ENCODE peak calls at places on chromosomes 2 and 18, in ten cellular contexts. K, T, X, F, Q, Y, A, U, C and I are unnamed samples.

GRCh38 chr2:127208313-127208712 is 11.8 kb downstream of the CYP27C1 start:
- DNase-seq in U (peak; percentile 93), A (peak; percentile 19), K (no peak), Y (peak; percentile 45), T (no peak), F (peak; percentile 41), C (peak; percentile 83), X (no peak), Q (peak; percentile 88), I (no peak)

GRCh38 chr2:120977582-120978358 is 242.1 kb downstream of the GLI2 start:
- DNase-seq in A (no peak), Y (no peak), K (no peak), X (no peak), T (peak; percentile 25), Q (no peak), U (no peak), C (no peak), F (no peak), I (no peak)

GRCh38 chr2:111028720-111029119 is 92.0 kb upstream of the BCL2L11 start:
- DNase-seq in Y (no peak), C (no peak), F (no peak), T (no peak), Q (no peak), X (peak; percentile 58), U (no peak), A (no peak), K (no peak), I (no peak)

GRCh38 chr2:6957031-6957714 is 40.0 kb downstream of the RNF144A start:
- DNase-seq in F (no peak), A (no peak), K (no peak), U (no peak), X (no peak), Y (no peak), Q (no peak), T (no peak), C (no peak), I (no peak)

GRCh38 chr2:206936006-206936405 is 3.3 kb upstream of the CPO start:
- DNase-seq in A (no peak), Q (no peak), Y (no peak), C (no peak), K (no peak), U (no peak), F (no peak), X (no peak), T (no peak), I (no peak)

GRCh38 chr2:102061962-102062795 is 70.4 kb downstream of the IL1R2 start:
- DNase-seq in K (no peak), A (peak; percentile 78), Q (no peak), F (no peak), U (no peak), X (no peak), Y (peak; percentile 79), C (no peak), T (no peak), I (no peak)

GRCh38 chr18:13137041-13137938 is 81.3 kb upstream of the LDLRAD4 start:
- DNase-seq in T (peak; percentile 72), Q (no peak), U (no peak), X (no peak), A (no peak), K (no peak), F (peak; percentile 79), Y (no peak), C (no peak), I (no peak)

GRCh38 chr2:238435752-238436096 is 9.0 kb downstream of the ASB1 start:
- DNase-seq in A (no peak), U (no peak), X (no peak), Y (no peak), K (no peak), Q (no peak), T (no peak), C (no peak), F (no peak), I (no peak)

GRCh38 chr2:121049141-121049540 is 235.9 kb downstream of the TFCP2L1 start:
- DNase-seq in A (no peak), Q (no peak), Y (peak; percentile 7), T (no peak), X (no peak), C (peak; percentile 38), U (no peak), K (no peak), F (no peak), I (no peak)

GRCh38 chr2:119283873-119284331 is 60.3 kb downstream of the STEAP3 start:
- DNase-seq in X (no peak), C (peak; percentile 82), Q (peak; percentile 31), A (peak; percentile 80), T (peak; percentile 81), K (no peak), Y (no peak), U (no peak), F (peak; percentile 87), I (no peak)

GRCh38 chr2:171741189-171741588 is 53.9 kb downstream of the DYNC1I2 start:
- DNase-seq in F (no peak), C (no peak), U (no peak), Y (no peak), Q (no peak), K (no peak), X (peak; percentile 24), A (peak; percentile 69), T (no peak), I (no peak)

GRCh38 chr2:10042301-10043161 is 819 bp upstream of the KLF11 start:
- DNase-seq in C (peak; percentile 54), Y (peak; percentile 90), Q (peak; percentile 91), A (peak; percentile 47), X (no peak), F (peak; percentile 93), K (no peak), U (no peak), T (peak; percentile 88), I (no peak)

GRCh38 chr2:208820289-208820688 is 413.7 kb downstream of the PTH2R start:
- DNase-seq in Y (no peak), C (no peak), X (peak; percentile 4), T (no peak), A (no peak), F (no peak), U (no peak), K (no peak), Q (no peak), I (no peak)

GRCh38 chr2:27378096-27378808 is 2.3 kb downstream of the ZNF513 start:
- DNase-seq in T (no peak), X (no peak), U (peak; percentile 37), Q (peak; percentile 72), Y (no peak), C (no peak), K (no peak), A (no peak), F (peak; percentile 69), I (no peak)

GRCh38 chr2:60303685-60304084 is 249.8 kb downstream of the BCL11A start:
- DNase-seq in Q (no peak), U (no peak), X (no peak), T (no peak), A (no peak), Y (no peak), C (no peak), F (no peak), K (no peak), I (no peak)

DNA sequence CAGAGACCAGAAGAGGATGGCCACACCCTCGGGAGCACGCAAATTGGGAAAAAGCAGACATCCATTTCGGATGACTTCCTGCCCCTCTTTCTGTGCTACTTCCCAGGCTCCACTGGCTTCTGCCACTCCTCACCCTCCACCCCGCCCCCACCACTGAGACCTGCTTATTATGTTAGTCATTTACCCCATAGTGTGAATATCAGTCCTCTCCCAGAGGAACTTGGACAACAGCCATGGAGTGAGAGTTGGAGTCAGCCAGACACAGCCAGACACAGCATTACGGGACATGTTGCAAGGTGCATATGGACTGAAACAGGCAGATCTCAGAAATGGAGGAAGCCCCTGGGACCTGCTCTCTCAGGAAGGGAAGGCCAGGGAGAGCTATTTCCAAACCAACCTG is 51.8 kb downstream of the CTIF start:
- DNase-seq in A (peak; percentile 94), U (no peak), X (no peak), Q (no peak), Y (no peak), F (no peak), K (peak; percentile 51), C (no peak), T (no peak), I (no peak)
- H3K27ac ChIP-seq in A (no peak overlapping the region), U (no peak overlapping the region), X (no peak overlapping the region), Q (no peak overlapping the region), Y (no peak overlapping the region), F (no peak overlapping the region), K (peak overlapping the region; percentile 39), C (no peak overlapping the region), T (peak overlapping the region; percentile 70), I (no peak overlapping the region)

GRCh38 chr2:55912926-55913325 is 10.7 kb downstream of the EFEMP1 start:
- DNase-seq in X (no peak), A (no peak), T (no peak), Q (no peak), C (no peak), Y (no peak), K (no peak), U (no peak), F (no peak), I (no peak)
- H3K27ac ChIP-seq in X (no peak overlapping the region), A (no peak overlapping the region), T (no peak overlapping the region), Q (no peak overlapping the region), C (no peak overlapping the region), Y (no peak overlapping the region), K (no peak overlapping the region), U (no peak overlapping the region), F (no peak overlapping the region), I (no peak overlapping the region)

DNA sequence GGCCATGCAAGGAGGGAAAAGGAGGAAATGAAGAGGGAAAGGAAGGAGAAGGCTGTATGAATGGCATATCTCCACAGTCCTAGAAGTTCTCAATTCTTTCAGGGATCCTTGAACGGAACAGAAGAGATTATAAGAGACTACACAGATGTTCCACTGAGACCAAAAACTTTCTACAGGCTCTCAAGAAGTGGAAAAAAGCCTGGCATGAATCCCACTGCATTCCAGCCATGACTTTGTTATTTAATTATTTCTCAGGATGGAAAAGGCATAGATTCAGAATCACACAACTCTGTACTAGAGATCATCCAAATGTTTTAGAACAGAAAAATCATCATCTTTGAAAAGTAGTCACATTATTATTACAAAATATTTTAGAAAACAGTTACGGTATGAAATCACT is 131.7 kb upstream of the CDH20 start:
- DNase-seq in C (no peak), F (no peak), Q (no peak), A (no peak), K (no peak), X (no peak), U (no peak), Y (no peak), T (no peak), I (no peak)
- H3K27ac ChIP-seq in C (no peak overlapping the region), F (no peak overlapping the region), Q (no peak overlapping the region), A (no peak overlapping the region), K (no peak overlapping the region), X (no peak overlapping the region), U (no peak overlapping the region), Y (no peak overlapping the region), T (no peak overlapping the region), I (no peak overlapping the region)

DNA sequence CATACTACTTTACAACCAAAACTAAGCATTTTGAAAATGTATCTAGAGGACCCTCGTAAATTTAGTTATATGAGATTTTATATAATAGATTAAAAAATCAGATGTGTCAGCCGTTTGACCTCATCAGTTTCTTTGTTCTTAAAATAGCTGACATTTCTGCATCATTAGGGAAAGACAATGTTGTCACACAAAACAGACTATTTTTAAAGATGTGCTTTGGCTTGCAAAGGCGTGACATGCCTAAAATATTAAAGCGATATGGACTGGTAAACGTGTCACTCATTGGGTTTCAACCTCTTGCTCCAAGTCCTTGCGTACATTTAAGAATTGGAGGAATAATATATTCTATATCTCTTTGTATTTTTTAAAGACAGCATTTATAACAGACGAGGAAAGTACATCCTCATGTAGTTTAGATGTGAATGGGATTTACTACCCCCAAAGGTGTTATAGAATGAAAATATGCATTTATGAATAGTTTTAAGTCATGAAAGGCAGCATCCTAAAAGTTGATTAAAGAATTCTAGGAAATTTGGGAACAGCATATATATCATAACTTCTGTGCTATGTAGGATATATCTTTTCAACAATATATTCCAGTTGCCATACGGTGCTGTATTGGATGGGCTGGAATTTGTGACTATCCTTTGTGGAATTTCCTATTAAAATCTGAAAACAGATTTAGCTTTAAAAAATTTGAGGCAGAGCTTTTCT is 3.8 kb downstream of the MYL12A start:
- DNase-seq in T (no peak), A (no peak), Q (no peak), U (no peak), K (no peak), F (no peak), C (no peak), Y (no peak), X (no peak), I (no peak)
- H3K27ac ChIP-seq in T (peak overlapping the region; percentile 33), A (peak overlapping the region; percentile 18), Q (no peak overlapping the region), U (no peak overlapping the region), K (no peak overlapping the region), F (peak overlapping the region; percentile 97), C (no peak overlapping the region), Y (peak overlapping the region; percentile 75), X (no peak overlapping the region), I (peak overlapping the region; percentile 2)